ENCODE peak calls at places on chromosomes 13 and 19, in eight cellular contexts. P is NCI-H69, E is pancreas, S is neuronal stem cell, Z is hippocampal formation, O is neural crest cell, R is Right ventricle myocardium superior, X is astrocyte of the cerebellum. K is an unnamed sample.

GRCh38 chr13:38766799-38767198 is 79.9 kb downstream of the FREM2 start:
- DNase-seq in P (no peak), E (no peak), S (no peak), Z (no peak), O (no peak), R (no peak), X (no peak), K (peak; percentile 20)

GRCh38 chr13:107099661-107100060 is 531.7 kb upstream of the ARGLU1 start:
- DNase-seq in P (no peak), E (no peak), S (no peak), Z (no peak), O (no peak), R (no peak), X (peak; percentile 15), K (no peak)

GRCh38 chr13:77891041-77891440 is 27.6 kb downstream of the EDNRB start:
- DNase-seq in P (no peak), E (no peak), S (no peak), Z (no peak), O (no peak), R (no peak), X (no peak), K (no peak)

GRCh38 chr19:22261596-22261995 is 24.6 kb upstream of the ZNF729 start:
- DNase-seq in P (no peak), E (no peak), S (no peak), Z (no peak), O (no peak), R (no peak), X (no peak), K (no peak)

GRCh38 chr19:2315818-2316353 is 7.9 kb upstream of the LINGO3 start:
- DNase-seq in P (peak; percentile 28), E (peak; percentile 78), S (peak; percentile 48), Z (peak; percentile 64), O (peak; percentile 75), R (peak; percentile 88), X (peak; percentile 24), K (peak; percentile 74)

GRCh38 chr19:4587527-4587926 is 28.0 kb upstream of the SEMA6B start:
- DNase-seq in P (no peak), E (no peak), S (no peak), Z (no peak), O (no peak), R (no peak), X (no peak), K (no peak)

GRCh38 chr13:98466634-98467236 is 110.2 kb downstream of the STK24 start:
- DNase-seq in P (peak; percentile 67), E (no peak), S (no peak), Z (no peak), O (peak; percentile 70), R (no peak), X (no peak), K (no peak)

GRCh38 chr13:40058757-40059236 is 403.3 kb downstream of the COG6 start:
- DNase-seq in P (no peak), E (no peak), S (no peak), Z (no peak), O (no peak), R (no peak), X (no peak), K (no peak)

GRCh38 chr13:34951528-34951927 is 9.5 kb downstream of the NBEA start:
- DNase-seq in P (peak; percentile 5), E (no peak), S (no peak), Z (no peak), O (no peak), R (no peak), X (no peak), K (no peak)